ENCODE peak calls at places on chromosome 11, in four cellular contexts. J, W, P and G are unnamed samples.

GRCh38 chr11:88544656-88545280 is 207.2 kb upstream of the CTSC start:
- DNase-seq in J (no peak), W (no peak), P (no peak), G (peak; percentile 41)

GRCh38 chr11:61467609-61468401 is 37.9 kb downstream of the SDHAF2 start:
- DNase-seq in J (no peak), W (no peak), P (no peak), G (no peak)

GRCh38 chr11:66330931-66331330 is 5.3 kb downstream of the RIN1 start:
- DNase-seq in J (no peak), W (no peak), P (no peak), G (no peak)

GRCh38 chr11:40185793-40186192 is 1273.7 kb downstream of the LRRC4C start:
- DNase-seq in J (no peak), W (no peak), P (no peak), G (no peak)

GRCh38 chr11:44949160-44950035 is 1.3 kb downstream of the TP53I11 start:
- DNase-seq in J (peak; percentile 83), W (peak; percentile 68), P (peak; percentile 84), G (peak; percentile 42)

GRCh38 chr11:130118636-130119387 is 40.8 kb upstream of the ST14 start:
- DNase-seq in J (no peak), W (no peak), P (no peak), G (no peak)

GRCh38 chr11:72069787-72070251 is 10.5 kb downstream of the NUMA1 start:
- DNase-seq in J (no peak), W (peak; percentile 78), P (no peak), G (peak; percentile 84)

GRCh38 chr11:69864930-69865661 is 45.9 kb upstream of the FGF3 start:
- DNase-seq in J (no peak), W (no peak), P (peak; percentile 10), G (no peak)

GRCh38 chr11:44927174-44927661 is 23.5 kb downstream of the TP53I11 start:
- DNase-seq in J (peak; percentile 91), W (peak; percentile 84), P (peak; percentile 82), G (peak; percentile 66)

GRCh38 chr11:34275486-34275885 is 82.3 kb downstream of the ABTB2 start:
- DNase-seq in J (no peak), W (no peak), P (no peak), G (no peak)

GRCh38 chr11:66297610-66298009 is 5.9 kb downstream of the TMEM151A start:
- DNase-seq in J (no peak), W (no peak), P (no peak), G (no peak)

GRCh38 chr11:46315033-46315738 is 32.1 kb upstream of the DGKZ start:
- DNase-seq in J (peak; percentile 95), W (peak; percentile 87), P (peak; percentile 94), G (peak; percentile 71)

GRCh38 chr11:74773481-74773880 is 24.8 kb downstream of the RNF169 start:
- DNase-seq in J (no peak), W (no peak), P (no peak), G (peak; percentile 76)

GRCh38 chr11:111185259-111185658 is 60.3 kb upstream of the POU2AF2 start:
- DNase-seq in J (no peak), W (no peak), P (no peak), G (peak; percentile 71)

GRCh38 chr11:57269580-57270021 is 32.6 kb upstream of the APLNR start:
- DNase-seq in J (no peak), W (no peak), P (no peak), G (no peak)

GRCh38 chr11:567629-568258 is 7.0 kb downstream of the RASSF7 start:
- DNase-seq in J (no peak), W (no peak), P (no peak), G (no peak)

GRCh38 chr11:95076416-95076815 is 9.7 kb downstream of the SRSF8 start:
- DNase-seq in J (no peak), W (peak; percentile 25), P (no peak), G (peak; percentile 75)

GRCh38 chr11:46127150-46127638 is 5.9 kb upstream of the PHF21A start:
- DNase-seq in J (no peak), W (peak; percentile 91), P (peak; percentile 39), G (peak; percentile 49)

GRCh38 chr11:67397536-67397935 is 4.1 kb downstream of the PPP1CA start:
- DNase-seq in J (no peak), W (no peak), P (no peak), G (no peak)

GRCh38 chr11:130804306-130805077 is 111.8 kb downstream of the SNX19 start:
- DNase-seq in J (no peak), W (no peak), P (no peak), G (no peak)

GRCh38 chr11:9787981-9788521 is 124.2 kb downstream of the SWAP70 start:
- DNase-seq in J (no peak), W (no peak), P (no peak), G (peak; percentile 95)

GRCh38 chr11:9789919-9790318 is 126.0 kb downstream of the SWAP70 start:
- DNase-seq in J (no peak), W (no peak), P (no peak), G (no peak)

GRCh38 chr11:9784602-9785315 is 120.9 kb downstream of the SWAP70 start:
- DNase-seq in J (no peak), W (no peak), P (no peak), G (no peak)

GRCh38 chr11:9783986-9784385 is 120.1 kb downstream of the SWAP70 start:
- DNase-seq in J (no peak), W (no peak), P (no peak), G (peak; percentile 41)

DNA sequence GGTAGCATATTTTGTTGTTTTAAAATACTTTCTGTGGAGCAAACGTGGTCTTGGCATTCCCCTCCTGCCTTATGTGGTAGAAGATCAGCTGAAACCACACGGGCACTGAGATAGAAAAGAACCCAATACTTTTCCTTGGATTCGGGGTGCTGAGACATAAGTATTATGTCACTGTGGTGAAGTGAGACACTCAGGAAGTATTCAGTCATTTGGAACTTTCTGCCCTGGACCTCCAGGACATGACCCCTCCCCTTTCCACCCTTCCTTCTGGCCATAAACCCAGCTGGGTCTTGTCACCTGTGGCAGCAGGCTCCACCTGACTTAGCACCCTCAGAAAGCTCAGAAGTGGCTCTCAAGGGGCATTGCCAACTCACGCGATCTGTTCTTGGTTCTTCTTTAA is 123.4 kb downstream of the SWAP70 start:
- DNase-seq in J (no peak), W (no peak), P (no peak), G (no peak)
- TF ChIP-seq RFX5 in J (no peak), W (no peak), P (no peak), G (no peak)

DNA sequence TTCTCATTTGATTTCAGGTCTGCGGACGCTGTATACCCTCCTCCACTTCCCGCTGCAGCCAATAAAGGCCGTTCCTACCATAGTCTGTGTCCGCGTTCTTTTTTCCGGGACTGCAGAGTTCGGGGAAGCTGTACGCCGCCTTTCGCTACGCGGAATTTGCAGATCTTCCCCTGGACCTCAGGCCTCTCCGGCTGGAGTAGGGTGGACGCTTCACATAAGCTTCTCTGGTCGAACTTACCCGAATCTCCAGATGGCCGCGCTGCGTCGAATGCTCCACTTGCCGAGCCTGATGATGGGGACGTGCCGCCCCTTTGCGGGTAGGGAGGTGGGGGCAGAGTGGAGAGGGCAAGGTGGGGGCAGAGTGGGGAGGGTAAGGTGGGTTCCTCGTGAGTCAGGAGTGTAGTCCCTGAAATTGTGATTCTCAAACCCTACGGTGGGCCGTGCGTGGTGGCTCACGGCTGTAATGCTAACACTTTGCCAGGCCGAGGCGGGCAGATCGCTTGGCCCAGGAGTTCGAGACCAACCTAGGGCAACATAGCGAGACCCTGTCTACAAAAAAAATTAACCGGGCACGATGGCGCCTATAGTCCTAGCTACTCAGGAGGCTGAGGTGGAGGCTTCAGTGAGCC is 632 bp downstream of the CSKMT start:
- DNase-seq in J (no peak), W (peak; percentile 45), P (peak; percentile 62), G (peak; percentile 66)
- TF ChIP-seq RFX5 in J (no peak), W (no peak), P (no peak), G (no peak)

GRCh38 chr11:92380882-92381281 is 156.3 kb downstream of the FAT3 start:
- DNase-seq in J (no peak), W (no peak), P (no peak), G (peak; percentile 77)
- TF ChIP-seq RFX5 in J (no peak), W (no peak), P (no peak), G (no peak)

DNA sequence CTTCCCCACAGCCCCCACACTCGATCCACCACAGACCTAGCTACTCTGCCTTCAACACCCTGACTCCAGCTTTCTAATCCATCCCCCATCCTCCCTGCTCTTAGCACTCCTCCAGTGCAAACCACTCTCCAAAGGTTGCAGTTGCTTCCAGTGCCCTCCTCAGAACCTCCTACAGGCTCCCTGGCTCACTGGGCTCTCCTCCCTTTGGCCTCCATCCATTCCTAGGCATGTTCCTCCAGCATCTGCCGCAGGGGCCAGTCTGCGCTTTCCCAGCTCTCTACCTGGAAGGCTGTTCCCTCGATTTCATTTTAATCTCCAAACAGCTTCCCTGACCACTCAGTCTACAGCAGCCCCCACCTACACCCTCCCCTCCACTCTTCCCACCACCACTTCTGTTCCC is 133.8 kb downstream of the SPATA19 start:
- DNase-seq in J (peak; percentile 46), W (no peak), P (no peak), G (no peak)
- TF ChIP-seq RFX5 in J (no peak), W (no peak), P (no peak), G (no peak)

GRCh38 chr11:77198440-77198849 is 70.4 kb downstream of the MYO7A start:
- DNase-seq in J (peak; percentile 85), W (peak; percentile 53), P (peak; percentile 62), G (peak; percentile 10)
- TF ChIP-seq RFX5 in J (no peak), W (no peak), P (no peak), G (no peak)

GRCh38 chr11:18540207-18541009 is 13.7 kb upstream of the TSG101 start:
- DNase-seq in J (no peak), W (peak; percentile 48), P (peak; percentile 28), G (peak; percentile 25)
- TF ChIP-seq RFX5 in J (no peak), W (no peak), P (no peak), G (no peak)

DNA sequence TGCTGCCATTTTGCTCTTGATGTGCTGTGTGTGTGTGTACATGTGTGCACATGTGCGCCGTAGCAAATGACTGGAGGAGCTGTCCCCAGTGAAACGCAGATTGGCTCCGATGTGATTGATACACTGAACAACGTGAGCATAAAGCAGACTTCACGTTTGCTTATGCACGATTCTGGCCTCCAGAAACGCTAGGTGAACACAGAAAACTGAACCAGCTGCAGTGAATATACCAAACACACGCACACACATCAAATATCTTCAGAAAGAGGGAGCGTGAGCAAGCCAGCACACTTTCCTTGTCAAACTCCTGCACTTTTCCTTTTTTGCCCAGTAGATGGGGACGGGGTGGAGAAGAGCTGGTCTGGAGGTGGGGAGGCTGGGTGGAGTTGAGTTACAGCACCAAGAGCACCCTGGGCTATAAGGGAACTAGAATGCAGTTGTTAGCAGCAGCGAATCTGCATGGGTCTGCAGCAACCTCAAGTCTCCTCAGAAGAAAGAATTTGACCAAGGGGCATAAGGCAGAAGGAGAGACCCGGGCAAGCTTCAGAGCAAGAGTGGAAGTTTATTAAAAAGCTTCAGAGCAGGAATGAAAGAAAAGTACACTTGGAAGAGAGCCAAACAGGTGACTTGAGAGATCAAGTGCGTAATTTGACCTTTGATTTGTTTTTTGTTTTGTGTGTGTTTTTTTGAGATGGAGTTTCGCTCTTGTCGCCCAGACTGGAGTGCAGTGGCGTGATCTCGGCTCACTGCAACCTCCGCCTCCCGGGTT is 77.8 kb upstream of the CADM1 start:
- DNase-seq in J (no peak), W (peak; percentile 9), P (peak; percentile 58), G (peak; percentile 5)
- TF ChIP-seq RFX5 in J (no peak), W (no peak), P (peak; percentile 22), G (no peak)

GRCh38 chr11:132312616-132313210 is 942.3 kb downstream of the NTM start:
- DNase-seq in J (no peak), W (peak; percentile 7), P (peak; percentile 65), G (peak; percentile 46)
- TF ChIP-seq RFX5 in J (no peak), W (no peak), P (no peak), G (no peak)